ENCODE peak calls at places on chromosomes 13 and 19, in nine cellular contexts. J, A, W, S, M, C, D, K and X are unnamed samples.

GRCh38 chr13:71517004-71517403 is 350.0 kb downstream of the DACH1 start:
- DNase-seq in W (no peak), K (no peak), A (no peak), C (no peak), S (no peak), M (no peak), J (no peak), D (peak), X (no peak)

GRCh38 chr13:39835253-39835652 is 179.8 kb downstream of the COG6 start:
- DNase-seq in S (no peak), D (peak), C (no peak), A (no peak), W (no peak), J (no peak), M (no peak), K (no peak), X (no peak)

GRCh38 chr13:113448885-113449692 is 4.2 kb downstream of the ADPRHL1 start:
- DNase-seq in A (peak), S (no peak), K (no peak), M (peak), J (peak), C (peak), D (no peak), W (no peak), X (no peak)

GRCh38 chr13:35630551-35631275 is 154.2 kb upstream of the MAB21L1 start:
- DNase-seq in D (peak), S (peak), M (no peak), A (no peak), W (no peak), C (no peak), J (peak), K (peak), X (peak)

GRCh38 chr19:44767295-44768180 is 10.2 kb upstream of the CBLC start:
- DNase-seq in D (no peak), A (no peak), J (no peak), K (no peak), M (no peak), W (no peak), S (no peak), C (no peak), X (no peak)

GRCh38 chr19:9881720-9882119 is 46.6 kb downstream of the PIN1 start:
- DNase-seq in C (no peak), W (no peak), D (no peak), A (no peak), M (no peak), K (no peak), S (no peak), J (no peak), X (no peak)

GRCh38 chr19:33887891-33888290 is 91.2 kb downstream of the KCTD15 start:
- DNase-seq in K (no peak), J (no peak), D (no peak), W (no peak), M (no peak), C (no peak), A (peak), S (no peak), X (no peak)

GRCh38 chr19:48678201-48678600 is 5.4 kb upstream of the NTN5 start:
- DNase-seq in W (no peak), J (no peak), A (no peak), S (no peak), C (no peak), K (no peak), D (no peak), M (no peak), X (peak)

GRCh38 chr13:19862511-19863313 is 737 bp downstream of the ZMYM5 start:
- DNase-seq in D (peak), W (peak), J (peak), A (peak), S (no peak), M (peak), C (peak), K (no peak), X (peak)

GRCh38 chr13:40125336-40125735 is 469.9 kb downstream of the COG6 start:
- DNase-seq in S (no peak), D (no peak), J (no peak), M (no peak), C (no peak), K (no peak), W (no peak), A (no peak), X (no peak)

GRCh38 chr13:46831588-46832194 is 34.7 kb upstream of the ESD start:
- DNase-seq in A (no peak), M (peak), D (peak), C (no peak), W (no peak), J (peak), S (peak), K (peak), X (peak)

GRCh38 chr19:13016245-13016627 is 21.0 kb downstream of the NFIX start:
- DNase-seq in C (no peak), D (no peak), K (no peak), M (no peak), S (no peak), W (no peak), J (no peak), A (no peak), X (no peak)

GRCh38 chr13:71148391-71148790 is 718.6 kb downstream of the DACH1 start:
- DNase-seq in J (no peak), C (no peak), W (no peak), K (no peak), A (no peak), D (no peak), S (no peak), M (no peak), X (no peak)

GRCh38 chr13:110714798-110715394 is 1.4 kb downstream of the ING1 start:
- DNase-seq in D (peak), S (peak), W (peak), M (peak), C (peak), A (peak), K (no peak), J (peak), X (no peak)

GRCh38 chr13:73765651-73766384 is 368.4 kb downstream of the KLF12 start:
- DNase-seq in S (peak), W (peak), A (peak), J (peak), C (peak), K (peak), M (peak), D (peak), X (no peak)

GRCh38 chr19:43798546-43799409 is 3.5 kb downstream of the LYPD5 start:
- DNase-seq in C (no peak), W (no peak), A (peak), K (no peak), S (no peak), M (no peak), J (no peak), D (no peak), X (peak)

GRCh38 chr19:30856786-30857185 is 484.6 kb downstream of the ZNF536 start:
- DNase-seq in K (no peak), M (no peak), J (no peak), A (no peak), C (no peak), S (no peak), D (no peak), W (no peak), X (no peak)

GRCh38 chr13:68369739-68370138 is 1139.6 kb upstream of the PCDH9 start:
- DNase-seq in A (no peak), M (no peak), W (no peak), J (no peak), C (no peak), D (peak), K (peak), S (no peak), X (no peak)

GRCh38 chr19:54162241-54162805 is 2.8 kb upstream of the LENG1 start:
- DNase-seq in M (peak), A (peak), D (peak), W (peak), C (peak), K (peak), S (peak), J (peak), X (peak)

GRCh38 chr19:15072930-15073647 is 8.9 kb upstream of the OR1I1 start:
- DNase-seq in A (no peak), S (no peak), C (no peak), W (no peak), D (no peak), J (peak), K (no peak), M (no peak), X (no peak)

GRCh38 chr19:55588738-55589137 is 8.1 kb upstream of the ZNF579 start:
- DNase-seq in M (no peak), J (no peak), D (no peak), S (no peak), W (no peak), A (no peak), C (no peak), K (no peak), X (no peak)

GRCh38 chr13:108961542-108962125 is 332.2 kb downstream of the MYO16 start:
- DNase-seq in A (no peak), K (peak), M (no peak), S (no peak), W (no peak), C (no peak), D (peak), J (peak), X (peak)

GRCh38 chr13:92804926-92805325 is 421.7 kb upstream of the GPC6 start:
- DNase-seq in M (no peak), C (no peak), S (no peak), J (no peak), K (peak), W (no peak), D (no peak), A (no peak), X (no peak)

GRCh38 chr13:71759506-71760225 is 107.3 kb downstream of the DACH1 start:
- DNase-seq in J (no peak), S (no peak), M (no peak), C (no peak), W (no peak), A (no peak), D (peak), K (peak), X (no peak)

GRCh38 chr19:45144431-45145269 is 16.1 kb downstream of the NKPD1 start:
- DNase-seq in W (no peak), K (no peak), D (no peak), C (no peak), A (peak), S (no peak), M (no peak), J (no peak), X (no peak)

GRCh38 chr13:51806571-51806970 is 2.6 kb upstream of the DHRS12 start:
- DNase-seq in S (no peak), J (peak), D (peak), M (no peak), K (peak), A (no peak), W (no peak), C (no peak), X (no peak)

GRCh38 chr13:59771272-59771671 is 392.5 kb downstream of the DIAPH3 start:
- DNase-seq in D (peak), J (peak), C (no peak), M (no peak), A (no peak), S (no peak), W (no peak), K (no peak), X (no peak)
- TF ChIP-seq CTCF in D (peak), J (peak), C (peak), M (peak), A (peak), S (no peak), W (peak), K (peak), X (peak)

DNA sequence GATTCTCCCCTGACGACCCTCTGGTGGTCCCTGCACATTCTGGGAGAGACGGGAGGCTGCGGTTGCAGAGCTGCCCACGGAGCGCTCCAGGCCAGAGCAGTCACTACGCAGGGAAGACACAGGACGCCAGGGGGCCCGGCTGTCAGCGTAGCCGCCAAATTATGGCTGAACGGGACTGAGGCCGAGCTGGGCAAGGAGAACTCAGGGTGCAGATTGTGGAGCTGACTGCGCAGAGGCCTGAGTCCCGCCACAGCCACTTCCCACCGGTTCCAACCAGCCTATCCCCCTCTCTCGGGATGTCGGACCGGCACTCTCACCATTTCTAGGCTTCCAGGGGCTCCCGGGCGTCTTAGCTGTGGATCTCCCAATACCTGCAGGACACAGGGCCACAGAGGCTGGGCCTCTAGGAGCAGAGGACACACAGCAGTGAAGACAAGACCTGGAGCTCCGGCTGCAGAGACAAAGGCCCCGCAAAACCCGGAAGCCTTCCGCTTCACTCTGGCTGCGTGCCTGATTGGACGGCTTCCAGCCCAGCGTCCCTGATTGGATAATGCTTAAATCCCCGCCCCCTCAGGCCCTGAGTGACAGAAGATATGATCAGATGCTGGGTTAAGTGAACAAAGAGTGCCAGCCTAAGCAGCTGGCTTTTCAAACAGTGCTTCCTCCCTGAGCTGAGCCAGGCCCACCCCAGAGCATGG is at the start of gene ZNF737:
- DNase-seq in M (peak), S (peak), D (peak), A (peak), K (peak), W (peak), C (peak), J (peak), X (peak)
- TF ChIP-seq CTCF in M (no peak), S (no peak), D (peak), A (no peak), K (no peak), W (peak), C (no peak), J (peak), X (no peak)

GRCh38 chr19:2546128-2547032 is 70.5 kb downstream of the GADD45B start:
- DNase-seq in A (peak), J (peak), K (peak), C (peak), S (peak), D (peak), M (peak), W (peak), X (no peak)

GRCh38 chr19:2542341-2543069 is 66.6 kb downstream of the GADD45B start:
- DNase-seq in D (no peak), M (no peak), S (no peak), J (peak), A (peak), C (peak), K (peak), W (no peak), X (no peak)

GRCh38 chr19:2544576-2545415 is 68.9 kb downstream of the GADD45B start:
- DNase-seq in D (no peak), A (peak), S (no peak), M (no peak), W (no peak), J (no peak), C (no peak), K (no peak), X (no peak)

GRCh38 chr19:2540646-2541454 is 64.9 kb downstream of the GADD45B start:
- DNase-seq in A (peak), C (peak), J (peak), D (peak), S (peak), W (peak), K (peak), M (peak), X (no peak)

GRCh38 chr19:2543463-2544442 is 67.8 kb downstream of the GADD45B start:
- DNase-seq in J (peak), W (peak), S (peak), D (peak), M (peak), A (peak), C (peak), K (peak), X (peak)
- TF ChIP-seq CTCF in J (peak), W (peak), S (no peak), D (peak), M (peak), A (peak), C (peak), K (no peak), X (no peak)

DNA sequence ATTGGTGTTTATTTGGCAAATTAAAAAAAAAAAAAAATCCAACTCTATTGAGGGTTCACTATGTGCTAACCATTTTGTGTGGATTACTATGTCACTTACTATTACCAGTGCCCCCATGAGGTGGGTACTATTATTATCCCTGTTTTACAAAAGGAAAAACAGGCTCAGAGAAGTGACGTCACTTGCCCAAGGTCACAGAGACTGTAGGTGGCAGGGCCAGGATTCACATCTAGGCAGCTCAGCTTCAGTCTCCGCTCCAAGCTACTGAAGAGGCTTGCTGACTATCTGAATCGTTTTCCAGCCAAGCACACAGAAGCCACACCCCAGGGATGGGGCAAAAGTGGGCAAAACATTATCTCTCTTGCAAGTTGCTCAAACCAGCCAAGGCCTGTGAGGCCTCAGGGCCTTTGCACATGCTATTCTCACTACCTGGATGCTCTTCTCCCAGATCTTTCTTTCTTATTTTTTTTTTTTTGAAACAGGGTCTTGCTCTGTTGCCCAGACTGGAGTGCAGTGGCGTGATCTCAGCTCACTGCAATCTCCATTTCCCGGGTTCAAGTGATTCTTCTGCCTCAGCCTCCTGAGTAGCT is 4.8 kb upstream of the ANGPTL8 start:
- DNase-seq in M (no peak), S (no peak), K (no peak), D (no peak), A (no peak), J (no peak), C (no peak), W (no peak), X (no peak)
- TF ChIP-seq CTCF in M (no peak), S (no peak), K (no peak), D (no peak), A (no peak), J (no peak), C (no peak), W (no peak), X (no peak)

GRCh38 chr13:41905600-41906254 is 55.2 kb downstream of the VWA8 start:
- DNase-seq in K (peak), S (no peak), C (no peak), A (no peak), W (no peak), J (peak), M (no peak), D (peak), X (peak)
- TF ChIP-seq CTCF in K (peak), S (peak), C (peak), A (peak), W (peak), J (peak), M (peak), D (peak), X (peak)

DNA sequence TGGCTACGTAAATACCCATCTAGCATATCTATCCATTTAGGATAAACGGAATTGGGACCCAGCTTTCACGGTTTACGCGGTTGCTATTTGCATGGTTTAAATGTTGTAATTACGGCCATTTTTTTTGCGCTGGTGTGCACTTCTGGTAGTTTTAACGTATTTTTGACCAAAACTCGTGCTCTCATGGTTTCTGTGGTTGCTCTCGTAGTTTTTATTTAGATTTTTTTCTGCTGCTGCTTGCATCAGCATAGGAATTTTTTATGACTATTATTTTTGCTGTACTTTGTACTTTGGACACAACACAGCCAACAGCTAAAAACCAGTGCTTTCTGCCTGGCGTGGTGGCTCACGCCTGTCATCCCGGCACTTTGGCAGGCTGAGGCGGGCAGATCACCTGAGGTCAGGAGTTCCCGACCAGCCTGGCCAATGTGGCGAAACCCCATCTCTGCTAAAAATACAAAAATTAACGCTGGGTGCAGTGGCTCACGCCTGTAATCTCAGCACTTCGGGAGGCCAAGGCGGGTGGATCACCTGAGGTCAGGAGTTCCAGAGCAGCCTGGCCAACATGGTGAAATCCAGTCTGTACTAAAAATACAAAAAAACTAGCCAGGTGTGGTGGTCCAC is 32.6 kb downstream of the TIMM13 start:
- DNase-seq in J (no peak), K (no peak), A (no peak), C (no peak), D (no peak), M (no peak), S (no peak), W (no peak), X (no peak)
- TF ChIP-seq CTCF in J (no peak), K (no peak), A (no peak), C (no peak), D (no peak), M (no peak), S (no peak), W (no peak), X (no peak)